ENCODE peak calls at places on chromosome 3, in nine cellular contexts. B, M, N, Q, T, H, K, F and Y are unnamed samples.

GRCh38 chr3:141796436-141797166 is 33.4 kb downstream of the GRK7 start:
- DNase-seq in B (peak), Q (no peak), H (peak), M (no peak), N (no peak), T (peak), K (no peak), F (peak), Y (peak)

GRCh38 chr3:18611991-18612390 is 186.9 kb upstream of the SATB1 start:
- DNase-seq in M (no peak), N (no peak), F (no peak), T (no peak), B (no peak), K (no peak), Q (no peak), H (no peak), Y (no peak)

GRCh38 chr3:179450901-179451334 is 352 bp downstream of the GNB4 start:
- DNase-seq in T (peak), F (peak), H (no peak), B (peak), N (peak), K (peak), Q (peak), M (no peak), Y (peak)

GRCh38 chr3:69723389-69723788 is 15.9 kb upstream of the MITF start:
- DNase-seq in F (no peak), K (no peak), B (no peak), Q (no peak), M (no peak), N (no peak), H (no peak), T (no peak), Y (no peak)

GRCh38 chr3:149233323-149233722 is 11.7 kb upstream of the CP start:
- DNase-seq in B (no peak), K (no peak), Q (no peak), M (no peak), T (no peak), N (no peak), H (no peak), F (no peak), Y (no peak)

GRCh38 chr3:13494463-13495350 is 14.6 kb downstream of the HDAC11 start:
- DNase-seq in B (peak), F (no peak), M (no peak), N (no peak), K (no peak), Q (peak), H (peak), T (peak), Y (peak)

GRCh38 chr3:25182794-25183193 is 245.3 kb upstream of the RARB start:
- DNase-seq in N (no peak), F (no peak), H (no peak), M (no peak), K (no peak), T (no peak), B (no peak), Q (no peak), Y (no peak)

GRCh38 chr3:132464066-132464465 is 46.8 kb downstream of the DNAJC13 start:
- DNase-seq in M (no peak), H (no peak), B (no peak), N (no peak), Q (peak), T (no peak), K (no peak), F (peak), Y (peak)

GRCh38 chr3:135007622-135008021 is 212.6 kb downstream of the EPHB1 start:
- DNase-seq in M (no peak), K (no peak), N (peak), F (peak), T (no peak), B (no peak), Q (no peak), H (no peak), Y (peak)

GRCh38 chr3:136258199-136258598 is 8.1 kb downstream of the PCCB start:
- DNase-seq in Q (no peak), K (no peak), N (no peak), B (no peak), H (no peak), M (no peak), F (no peak), T (no peak), Y (no peak)

GRCh38 chr3:197493049-197493448 is 62.7 kb downstream of the BDH1 start:
- DNase-seq in B (no peak), K (no peak), H (no peak), Q (no peak), F (no peak), M (no peak), T (no peak), N (no peak), Y (no peak)

GRCh38 chr3:8482263-8482662 is 19.4 kb upstream of the LMCD1 start:
- DNase-seq in H (no peak), T (no peak), M (no peak), K (no peak), N (no peak), B (no peak), F (peak), Q (no peak), Y (peak)

GRCh38 chr3:165624761-165625160 is 212.5 kb downstream of the BCHE start:
- DNase-seq in H (no peak), Q (peak), M (no peak), K (no peak), B (no peak), T (no peak), F (peak), N (no peak), Y (peak)

GRCh38 chr3:481680-482079 is 285.1 kb downstream of the CHL1 start:
- DNase-seq in F (no peak), N (peak), H (no peak), Q (no peak), B (no peak), T (no peak), M (no peak), K (no peak), Y (no peak)

GRCh38 chr3:25904248-25904647 is 114.4 kb downstream of the OXSM start:
- DNase-seq in H (no peak), T (no peak), K (peak), F (no peak), N (no peak), B (no peak), M (no peak), Q (no peak), Y (no peak)

GRCh38 chr3:77541203-77541922 is 501.5 kb downstream of the ROBO2 start:
- DNase-seq in F (no peak), B (no peak), N (no peak), T (no peak), K (no peak), Q (no peak), H (no peak), M (no peak), Y (no peak)

GRCh38 chr3:168080022-168080421 is 15.7 kb downstream of the GOLIM4 start:
- DNase-seq in M (no peak), F (no peak), H (no peak), B (no peak), K (no peak), N (no peak), Q (no peak), T (no peak), Y (no peak)

GRCh38 chr3:49930922-49931321 is 1.3 kb upstream of the MON1A start:
- DNase-seq in N (peak), M (no peak), H (no peak), F (no peak), K (no peak), B (no peak), T (no peak), Q (no peak), Y (no peak)

GRCh38 chr3:98824256-98824655 is 61.1 kb downstream of the ST3GAL6 start:
- DNase-seq in H (no peak), M (no peak), Q (no peak), K (no peak), F (no peak), T (no peak), N (no peak), B (no peak), Y (no peak)

GRCh38 chr3:23811117-23811487 is 5.3 kb downstream of the UBE2E1 start:
- DNase-seq in M (no peak), B (no peak), F (no peak), Q (no peak), K (peak), T (no peak), H (no peak), N (peak), Y (no peak)
- TF ChIP-seq CTCF in M (no peak), B (no peak), F (no peak), Q (no peak), K (no peak), T (no peak), H (no peak), N (no peak), Y (no peak)

GRCh38 chr3:177208223-177208622 is 10.9 kb upstream of the TBL1XR1 start:
- DNase-seq in H (no peak), B (no peak), K (no peak), M (no peak), N (no peak), T (no peak), Q (no peak), F (no peak), Y (no peak)

GRCh38 chr3:177210744-177211502 is 13.6 kb upstream of the TBL1XR1 start:
- DNase-seq in F (no peak), Q (no peak), M (no peak), H (no peak), N (no peak), T (no peak), B (no peak), K (no peak), Y (no peak)

GRCh38 chr3:177211503-177212277 is 14.4 kb upstream of the TBL1XR1 start:
- DNase-seq in H (no peak), T (peak), B (no peak), M (no peak), Q (no peak), K (peak), N (peak), F (no peak), Y (no peak)

GRCh38 chr3:177208746-177209145 is 11.5 kb upstream of the TBL1XR1 start:
- DNase-seq in T (no peak), H (no peak), B (no peak), K (no peak), N (no peak), F (no peak), M (no peak), Q (no peak), Y (no peak)

DNA sequence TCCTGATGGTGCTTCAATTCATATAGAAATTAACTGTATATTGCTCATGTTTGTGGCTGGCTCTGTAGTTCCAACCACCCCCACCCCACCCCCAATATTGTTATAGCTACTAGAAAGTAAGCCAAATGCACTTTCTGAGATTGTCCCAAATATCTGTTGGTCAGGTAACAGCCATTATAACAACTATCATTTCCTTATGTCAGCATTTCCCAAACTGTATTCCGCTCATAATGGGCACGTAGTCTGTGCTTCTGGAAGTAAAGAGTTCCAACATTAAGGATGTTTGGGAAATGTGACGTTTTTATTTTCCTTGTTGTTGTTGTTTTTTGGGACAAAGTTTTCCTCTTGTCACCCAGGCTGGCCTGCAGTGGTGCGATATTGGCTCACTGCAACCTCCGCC is 12.2 kb upstream of the TBL1XR1 start:
- DNase-seq in M (no peak), B (no peak), Q (no peak), T (no peak), N (no peak), K (no peak), H (no peak), F (no peak), Y (no peak)
- TF ChIP-seq CTCF in M (no peak), B (no peak), Q (no peak), T (no peak), N (no peak), K (no peak), H (no peak), F (no peak), Y (no peak)

GRCh38 chr3:52054689-52055511 is 1.5 kb downstream of the DUSP7 start:
- DNase-seq in Q (no peak), B (peak), M (no peak), N (no peak), H (peak), F (no peak), T (peak), K (peak), Y (peak)

GRCh38 chr3:52056521-52056967 is at the start of gene DUSP7:
- DNase-seq in T (peak), K (peak), B (peak), M (peak), N (peak), Q (peak), H (peak), F (peak), Y (peak)

GRCh38 chr3:52056968-52057805 is 816 bp upstream of the DUSP7 start:
- DNase-seq in B (peak), K (peak), T (peak), Q (peak), F (peak), M (peak), H (peak), N (peak), Y (peak)

GRCh38 chr3:52057806-52058099 is 1.4 kb upstream of the DUSP7 start:
- DNase-seq in K (no peak), N (no peak), H (no peak), Q (no peak), B (no peak), T (peak), F (no peak), M (no peak), Y (no peak)

GRCh38 chr3:52055537-52056351 is 627 bp downstream of the DUSP7 start:
- DNase-seq in Q (peak), M (no peak), B (peak), F (peak), N (peak), T (peak), K (peak), H (peak), Y (peak)
- TF ChIP-seq CTCF in Q (peak), M (no peak), B (no peak), F (peak), N (no peak), T (no peak), K (no peak), H (no peak), Y (no peak)

DNA sequence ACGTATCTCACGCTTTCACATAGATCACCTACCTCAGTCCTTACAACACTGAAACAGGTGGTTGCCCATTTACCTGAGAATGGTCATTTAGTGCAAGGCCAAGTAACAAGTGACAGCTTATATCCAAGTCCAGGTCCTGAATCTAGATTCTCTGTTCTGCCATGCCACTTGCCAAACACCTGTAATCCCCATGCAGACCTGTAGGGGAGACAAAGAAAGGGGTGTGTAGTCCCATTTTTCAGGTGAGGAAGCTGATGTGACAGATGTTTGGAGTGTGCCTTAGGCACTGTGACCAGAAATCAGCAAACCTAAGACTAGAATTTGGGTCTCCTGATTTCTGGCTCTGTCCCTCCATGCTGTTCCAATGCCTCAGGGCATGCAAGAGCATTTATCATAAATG is 12.7 kb downstream of the ZNF35 start:
- DNase-seq in N (no peak), B (no peak), T (no peak), Q (no peak), M (no peak), H (no peak), K (no peak), F (no peak), Y (no peak)
- TF ChIP-seq CTCF in N (no peak), B (no peak), T (no peak), Q (peak), M (no peak), H (no peak), K (no peak), F (peak), Y (peak)

DNA sequence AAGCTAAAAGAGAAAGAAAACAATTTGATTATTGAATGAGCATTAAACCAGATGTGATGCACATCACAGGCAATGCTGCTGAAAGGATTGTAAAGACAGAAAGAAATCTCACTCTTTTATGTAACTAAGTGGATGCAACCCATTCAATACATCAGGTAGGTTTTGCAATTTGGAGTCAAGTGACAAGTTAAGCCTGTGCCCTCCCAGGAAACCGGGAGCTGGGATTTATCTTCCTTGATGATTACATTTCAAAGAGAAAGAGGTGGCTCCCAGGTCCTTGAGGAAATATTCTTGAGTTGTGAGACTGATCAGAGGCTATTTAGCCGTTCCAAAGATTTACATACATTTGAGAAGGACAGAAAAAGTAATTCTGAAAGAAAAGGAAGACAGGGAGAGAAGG is 219.0 kb upstream of the PROK2 start:
- DNase-seq in F (no peak), M (no peak), H (no peak), N (no peak), B (no peak), T (no peak), K (no peak), Q (no peak), Y (no peak)
- TF ChIP-seq CTCF in F (no peak), M (no peak), H (no peak), N (no peak), B (no peak), T (no peak), K (no peak), Q (no peak), Y (no peak)

DNA sequence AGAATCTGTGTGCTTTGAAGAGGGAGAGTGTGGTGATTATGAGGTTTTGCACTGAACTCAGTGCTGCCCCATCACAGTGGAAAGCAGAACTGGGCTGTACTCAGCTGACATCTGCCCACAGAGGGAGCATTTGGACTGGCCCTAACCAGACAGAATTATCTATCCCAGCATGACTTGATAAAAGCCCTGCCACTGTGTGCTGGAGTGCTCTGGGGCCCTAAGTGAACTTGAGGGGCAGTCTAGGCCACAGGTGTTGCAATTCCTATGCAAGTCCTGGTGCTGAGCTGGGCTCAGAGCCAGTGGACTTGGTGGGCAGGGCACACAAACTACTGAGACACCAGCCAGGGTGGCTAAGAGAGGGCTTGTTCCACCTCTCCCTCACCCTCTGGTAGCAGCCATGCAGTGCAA is 269.2 kb upstream of the CTNNB1 start:
- DNase-seq in B (no peak), H (peak), N (peak), T (no peak), Q (peak), K (peak), M (peak), F (no peak), Y (peak)
- TF ChIP-seq CTCF in B (no peak), H (no peak), N (peak), T (no peak), Q (peak), K (peak), M (no peak), F (no peak), Y (peak)

GRCh38 chr3:57105585-57105984 is 45.1 kb downstream of the SPATA12 start:
- DNase-seq in K (no peak), H (no peak), F (no peak), T (no peak), M (no peak), Q (no peak), N (no peak), B (no peak), Y (no peak)
- TF ChIP-seq CTCF in K (no peak), H (no peak), F (no peak), T (no peak), M (no peak), Q (no peak), N (no peak), B (no peak), Y (no peak)